ENCODE peak calls at places on chromosome 15, in six cellular contexts. One of them, this sample, is unnamed.

GRCh38 chr15:34973512-34973911 is 4.0 kb upstream of the AQR start:
- DNase-seq in nephron progenitor cell: no peak
- DNase-seq in breast epithelium: no peak
- DNase-seq in endodermal cell: no peak
- DNase-seq in PC-3: no peak
- DNase-seq in fibroblast of mammary gland: no peak
- DNase-seq in this sample: no peak

GRCh38 chr15:101449471-101450425 is 39.8 kb downstream of the PCSK6 start:
- DNase-seq in nephron progenitor cell: no peak
- DNase-seq in breast epithelium: no peak
- DNase-seq in endodermal cell: no peak
- DNase-seq in PC-3: no peak
- DNase-seq in fibroblast of mammary gland: no peak
- DNase-seq in this sample: no peak

GRCh38 chr15:70379134-70379533 is 281.4 kb upstream of the TLE3 start:
- DNase-seq in nephron progenitor cell: no peak
- DNase-seq in breast epithelium: peak; percentile 8
- DNase-seq in endodermal cell: peak; percentile 29
- DNase-seq in PC-3: no peak
- DNase-seq in fibroblast of mammary gland: no peak
- DNase-seq in this sample: no peak

GRCh38 chr15:53307952-53308624 is 451.4 kb downstream of the WDR72 start:
- DNase-seq in nephron progenitor cell: no peak
- DNase-seq in breast epithelium: no peak
- DNase-seq in endodermal cell: peak; percentile 76
- DNase-seq in PC-3: peak; percentile 33
- DNase-seq in fibroblast of mammary gland: no peak
- DNase-seq in this sample: no peak

GRCh38 chr15:55695432-55695831 is 47.5 kb downstream of the PRTG start:
- DNase-seq in nephron progenitor cell: peak; percentile 53
- DNase-seq in breast epithelium: no peak
- DNase-seq in endodermal cell: no peak
- DNase-seq in PC-3: no peak
- DNase-seq in fibroblast of mammary gland: no peak
- DNase-seq in this sample: no peak

GRCh38 chr15:71532994-71533393 is 277.4 kb upstream of the NR2E3 start:
- DNase-seq in nephron progenitor cell: no peak
- DNase-seq in breast epithelium: no peak
- DNase-seq in endodermal cell: peak; percentile 77
- DNase-seq in PC-3: peak; percentile 82
- DNase-seq in fibroblast of mammary gland: peak; percentile 59
- DNase-seq in this sample: no peak

GRCh38 chr15:67100808-67101581 is 35.6 kb downstream of the SMAD3 start:
- DNase-seq in nephron progenitor cell: no peak
- DNase-seq in breast epithelium: no peak
- DNase-seq in endodermal cell: no peak
- DNase-seq in PC-3: no peak
- DNase-seq in fibroblast of mammary gland: no peak
- DNase-seq in this sample: no peak

GRCh38 chr15:25056484-25057429 is 102.0 kb downstream of the SNRPN start:
- DNase-seq in nephron progenitor cell: peak; percentile 5
- DNase-seq in breast epithelium: peak; percentile 7
- DNase-seq in endodermal cell: peak; percentile 64
- DNase-seq in PC-3: no peak
- DNase-seq in fibroblast of mammary gland: no peak
- DNase-seq in this sample: peak; percentile 66

GRCh38 chr15:82646250-82647044 is 716 bp downstream of the CPEB1 start:
- DNase-seq in nephron progenitor cell: peak; percentile 34
- DNase-seq in breast epithelium: no peak
- DNase-seq in endodermal cell: peak; percentile 84
- DNase-seq in PC-3: no peak
- DNase-seq in fibroblast of mammary gland: no peak
- DNase-seq in this sample: no peak

GRCh38 chr15:76342046-76342381 is 5.4 kb downstream of the ISL2 start:
- DNase-seq in nephron progenitor cell: peak; percentile 34
- DNase-seq in breast epithelium: no peak
- DNase-seq in endodermal cell: no peak
- DNase-seq in PC-3: no peak
- DNase-seq in fibroblast of mammary gland: no peak
- DNase-seq in this sample: no peak

GRCh38 chr15:67472957-67473356 is 48.0 kb upstream of the C15orf61 start:
- DNase-seq in nephron progenitor cell: no peak
- DNase-seq in breast epithelium: no peak
- DNase-seq in endodermal cell: no peak
- DNase-seq in PC-3: no peak
- DNase-seq in fibroblast of mammary gland: no peak
- DNase-seq in this sample: no peak

GRCh38 chr15:74172751-74173544 is 562 bp upstream of the ISLR start:
- DNase-seq in nephron progenitor cell: peak; percentile 50
- DNase-seq in breast epithelium: peak; percentile 67
- DNase-seq in endodermal cell: peak; percentile 70
- DNase-seq in PC-3: no peak
- DNase-seq in fibroblast of mammary gland: peak; percentile 62
- DNase-seq in this sample: peak; percentile 67

GRCh38 chr15:77496710-77497107 is 76.0 kb downstream of the HMG20A start:
- DNase-seq in nephron progenitor cell: peak; percentile 86
- DNase-seq in breast epithelium: peak; percentile 75
- DNase-seq in endodermal cell: peak; percentile 96
- DNase-seq in PC-3: peak; percentile 76
- DNase-seq in fibroblast of mammary gland: peak; percentile 96
- DNase-seq in this sample: peak; percentile 83

GRCh38 chr15:62121273-62122015 is 43.6 kb downstream of the C2CD4B start:
- DNase-seq in nephron progenitor cell: no peak
- DNase-seq in breast epithelium: no peak
- DNase-seq in endodermal cell: no peak
- DNase-seq in PC-3: no peak
- DNase-seq in fibroblast of mammary gland: no peak
- DNase-seq in this sample: no peak

GRCh38 chr15:96416934-96417759 is 86.6 kb downstream of the NR2F2 start:
- DNase-seq in nephron progenitor cell: peak; percentile 57
- DNase-seq in breast epithelium: no peak
- DNase-seq in endodermal cell: peak; percentile 83
- DNase-seq in PC-3: no peak
- DNase-seq in fibroblast of mammary gland: peak; percentile 6
- DNase-seq in this sample: no peak

GRCh38 chr15:58222698-58223097 is 84.5 kb downstream of the AQP9 start:
- DNase-seq in nephron progenitor cell: no peak
- DNase-seq in breast epithelium: no peak
- DNase-seq in endodermal cell: no peak
- DNase-seq in PC-3: no peak
- DNase-seq in fibroblast of mammary gland: peak; percentile 37
- DNase-seq in this sample: no peak

GRCh38 chr15:31067890-31068603 is 33.5 kb downstream of the TRPM1 start:
- DNase-seq in nephron progenitor cell: no peak
- DNase-seq in breast epithelium: no peak
- DNase-seq in endodermal cell: no peak
- DNase-seq in PC-3: no peak
- DNase-seq in fibroblast of mammary gland: no peak
- DNase-seq in this sample: no peak

GRCh38 chr15:69628256-69629093 is 175.9 kb downstream of the RPLP1 start:
- DNase-seq in nephron progenitor cell: no peak
- DNase-seq in breast epithelium: no peak
- DNase-seq in endodermal cell: no peak
- DNase-seq in PC-3: no peak
- DNase-seq in fibroblast of mammary gland: no peak
- DNase-seq in this sample: no peak

GRCh38 chr15:47158573-47158972 is 558.7 kb upstream of the SEMA6D start:
- DNase-seq in nephron progenitor cell: no peak
- DNase-seq in breast epithelium: no peak
- DNase-seq in endodermal cell: no peak
- DNase-seq in PC-3: no peak
- DNase-seq in fibroblast of mammary gland: no peak
- DNase-seq in this sample: no peak

GRCh38 chr15:83164409-83165404 is 42.9 kb downstream of the HDGFL3 start:
- DNase-seq in nephron progenitor cell: no peak
- DNase-seq in breast epithelium: no peak
- DNase-seq in endodermal cell: no peak
- DNase-seq in PC-3: peak; percentile 30
- DNase-seq in fibroblast of mammary gland: peak; percentile 63
- DNase-seq in this sample: no peak

GRCh38 chr15:67794832-67795574 is 30.3 kb upstream of the SKOR1 start:
- DNase-seq in nephron progenitor cell: no peak
- DNase-seq in breast epithelium: no peak
- DNase-seq in endodermal cell: no peak
- DNase-seq in PC-3: no peak
- DNase-seq in fibroblast of mammary gland: no peak
- DNase-seq in this sample: no peak

GRCh38 chr15:71125831-71126453 is 10.7 kb downstream of the THSD4 start:
- DNase-seq in nephron progenitor cell: no peak
- DNase-seq in breast epithelium: no peak
- DNase-seq in endodermal cell: peak; percentile 85
- DNase-seq in PC-3: no peak
- DNase-seq in fibroblast of mammary gland: no peak
- DNase-seq in this sample: no peak

GRCh38 chr15:100525894-100526512 is 2.7 kb downstream of the CERS3 start:
- DNase-seq in nephron progenitor cell: no peak
- DNase-seq in breast epithelium: peak; percentile 79
- DNase-seq in endodermal cell: no peak
- DNase-seq in PC-3: no peak
- DNase-seq in fibroblast of mammary gland: no peak
- DNase-seq in this sample: no peak

GRCh38 chr15:72117448-72117697 is 577 bp downstream of the MYO9A start:
- DNase-seq in nephron progenitor cell: peak; percentile 80
- DNase-seq in breast epithelium: peak; percentile 86
- DNase-seq in endodermal cell: peak; percentile 92
- DNase-seq in PC-3: peak; percentile 68
- DNase-seq in fibroblast of mammary gland: peak; percentile 70
- DNase-seq in this sample: peak; percentile 84

GRCh38 chr15:52331490-52332240 is 36.1 kb upstream of the MYO5C start:
- DNase-seq in nephron progenitor cell: no peak
- DNase-seq in breast epithelium: peak; percentile 24
- DNase-seq in endodermal cell: peak; percentile 53
- DNase-seq in PC-3: peak; percentile 92
- DNase-seq in fibroblast of mammary gland: peak; percentile 68
- DNase-seq in this sample: no peak

GRCh38 chr15:68874788-68875187 is 54.1 kb upstream of the ANP32A start:
- DNase-seq in nephron progenitor cell: no peak
- DNase-seq in breast epithelium: no peak
- DNase-seq in endodermal cell: no peak
- DNase-seq in PC-3: no peak
- DNase-seq in fibroblast of mammary gland: no peak
- DNase-seq in this sample: no peak

GRCh38 chr15:64770626-64771025 is 4.8 kb downstream of the RBPMS2 start:
- DNase-seq in nephron progenitor cell: no peak
- DNase-seq in breast epithelium: no peak
- DNase-seq in endodermal cell: no peak
- DNase-seq in PC-3: no peak
- DNase-seq in fibroblast of mammary gland: no peak
- DNase-seq in this sample: no peak

GRCh38 chr15:28075482-28076029 is 23.6 kb downstream of the OCA2 start:
- DNase-seq in nephron progenitor cell: no peak
- DNase-seq in breast epithelium: no peak
- DNase-seq in endodermal cell: no peak
- DNase-seq in PC-3: no peak
- DNase-seq in fibroblast of mammary gland: no peak
- DNase-seq in this sample: no peak

GRCh38 chr15:89122532-89123525 is 34.6 kb downstream of the ABHD2 start:
- DNase-seq in nephron progenitor cell: no peak
- DNase-seq in breast epithelium: no peak
- DNase-seq in endodermal cell: no peak
- DNase-seq in PC-3: peak; percentile 88
- DNase-seq in fibroblast of mammary gland: peak; percentile 85
- DNase-seq in this sample: no peak

GRCh38 chr15:41971089-41971892 is 1.1 kb downstream of the EHD4 start:
- DNase-seq in nephron progenitor cell: peak; percentile 47
- DNase-seq in breast epithelium: peak; percentile 66
- DNase-seq in endodermal cell: peak; percentile 78
- DNase-seq in PC-3: peak; percentile 82
- DNase-seq in fibroblast of mammary gland: peak; percentile 51
- DNase-seq in this sample: no peak

GRCh38 chr15:41970456-41970855 is 1.9 kb downstream of the EHD4 start:
- DNase-seq in nephron progenitor cell: no peak
- DNase-seq in breast epithelium: no peak
- DNase-seq in endodermal cell: peak; percentile 39
- DNase-seq in PC-3: no peak
- DNase-seq in fibroblast of mammary gland: no peak
- DNase-seq in this sample: no peak

GRCh38 chr15:41971893-41972340 is 440 bp downstream of the EHD4 start:
- DNase-seq in nephron progenitor cell: peak; percentile 62
- DNase-seq in breast epithelium: peak; percentile 50
- DNase-seq in endodermal cell: peak; percentile 78
- DNase-seq in PC-3: no peak
- DNase-seq in fibroblast of mammary gland: no peak
- DNase-seq in this sample: no peak

GRCh38 chr15:41969851-41970431 is 2.4 kb downstream of the EHD4 start:
- DNase-seq in nephron progenitor cell: no peak
- DNase-seq in breast epithelium: peak; percentile 18
- DNase-seq in endodermal cell: peak; percentile 46
- DNase-seq in PC-3: peak; percentile 26
- DNase-seq in fibroblast of mammary gland: no peak
- DNase-seq in this sample: no peak

GRCh38 chr15:41972341-41973237 is at the start of gene EHD4:
- DNase-seq in nephron progenitor cell: peak; percentile 96
- DNase-seq in breast epithelium: peak; percentile 99
- DNase-seq in endodermal cell: peak; percentile 99
- DNase-seq in PC-3: peak; percentile 100
- DNase-seq in fibroblast of mammary gland: peak; percentile 98
- DNase-seq in this sample: peak; percentile 96
- TF ChIP-seq CTCF in nephron progenitor cell: peak; percentile 16
- TF ChIP-seq CTCF in breast epithelium: no peak
- TF ChIP-seq CTCF in endodermal cell: peak; percentile 65
- TF ChIP-seq CTCF in PC-3: peak; percentile 61
- TF ChIP-seq CTCF in fibroblast of mammary gland: peak; percentile 24
- TF ChIP-seq CTCF in this sample: peak; percentile 49

DNA sequence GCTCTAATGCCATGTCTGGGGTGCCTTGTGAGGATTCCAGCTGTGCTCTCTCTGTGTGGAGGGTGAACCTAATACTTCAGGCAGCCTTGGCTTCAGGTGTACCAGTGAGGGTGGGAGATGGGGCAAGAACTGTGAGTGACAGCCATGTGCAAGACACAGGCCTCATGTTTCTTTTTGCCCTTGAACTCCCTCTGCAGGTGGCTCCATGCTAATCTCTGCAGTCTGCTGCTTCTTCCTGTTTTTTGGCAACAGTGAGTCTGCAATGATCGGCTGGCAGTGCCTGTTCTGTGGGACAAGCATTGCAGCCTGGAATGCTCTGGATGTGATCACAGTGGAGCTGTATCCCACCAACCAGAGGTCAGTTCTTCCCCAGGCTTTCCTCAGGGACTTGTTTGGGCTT is 189.3 kb downstream of the SV2B start:
- DNase-seq in nephron progenitor cell: no peak
- DNase-seq in breast epithelium: no peak
- DNase-seq in endodermal cell: peak; percentile 75
- DNase-seq in PC-3: no peak
- DNase-seq in fibroblast of mammary gland: no peak
- DNase-seq in this sample: no peak
- TF ChIP-seq CTCF in nephron progenitor cell: no peak
- TF ChIP-seq CTCF in breast epithelium: no peak
- TF ChIP-seq CTCF in endodermal cell: peak; percentile 60
- TF ChIP-seq CTCF in PC-3: peak; percentile 30
- TF ChIP-seq CTCF in fibroblast of mammary gland: no peak
- TF ChIP-seq CTCF in this sample: no peak

GRCh38 chr15:94587071-94587470 is 355.7 kb downstream of the MCTP2 start:
- DNase-seq in nephron progenitor cell: no peak
- DNase-seq in breast epithelium: no peak
- DNase-seq in endodermal cell: no peak
- DNase-seq in PC-3: no peak
- DNase-seq in fibroblast of mammary gland: no peak
- DNase-seq in this sample: no peak
- TF ChIP-seq CTCF in nephron progenitor cell: no peak
- TF ChIP-seq CTCF in breast epithelium: no peak
- TF ChIP-seq CTCF in endodermal cell: no peak
- TF ChIP-seq CTCF in PC-3: no peak
- TF ChIP-seq CTCF in fibroblast of mammary gland: no peak
- TF ChIP-seq CTCF in this sample: no peak

GRCh38 chr15:93088200-93088980 is 621 bp downstream of the RGMA start:
- DNase-seq in nephron progenitor cell: peak; percentile 56
- DNase-seq in breast epithelium: no peak
- DNase-seq in endodermal cell: peak; percentile 82
- DNase-seq in PC-3: no peak
- DNase-seq in fibroblast of mammary gland: no peak
- DNase-seq in this sample: no peak
- TF ChIP-seq CTCF in nephron progenitor cell: no peak
- TF ChIP-seq CTCF in breast epithelium: no peak
- TF ChIP-seq CTCF in endodermal cell: peak; percentile 5
- TF ChIP-seq CTCF in PC-3: peak; percentile 2
- TF ChIP-seq CTCF in fibroblast of mammary gland: no peak
- TF ChIP-seq CTCF in this sample: peak; percentile 53

This sample was measured in type B pancreatic cell.